ENCODE peak calls at places on chromosome 9, in eight cellular contexts. E, D, K, A, Q, L, O and P are unnamed samples.

GRCh38 chr9:113998529-113999255 is 79.4 kb downstream of the AMBP start:
- DNase-seq in D (no peak), Q (peak), A (peak), O (no peak), E (no peak), L (peak), K (peak), P (no peak)

GRCh38 chr9:38708759-38709158 is 11.2 kb downstream of the FAM240B start:
- DNase-seq in K (no peak), L (no peak), Q (peak), A (no peak), D (no peak), O (peak), E (no peak), P (no peak)

GRCh38 chr9:116860509-116861120 is 173.5 kb downstream of the TRIM32 start:
- DNase-seq in D (no peak), A (peak), L (peak), O (peak), E (peak), K (peak), Q (peak), P (peak)

GRCh38 chr9:19155106-19155999 is 28.1 kb upstream of the PLIN2 start:
- DNase-seq in E (no peak), K (no peak), L (no peak), Q (no peak), A (peak), O (no peak), D (no peak), P (no peak)

GRCh38 chr9:132192728-132193127 is 30.9 kb downstream of the NTNG2 start:
- DNase-seq in O (no peak), K (no peak), Q (no peak), E (no peak), D (no peak), L (no peak), A (no peak), P (no peak)

GRCh38 chr9:126985870-126986498 is 71.4 kb downstream of the RALGPS1 start:
- DNase-seq in O (peak), E (peak), K (peak), D (peak), L (no peak), A (peak), Q (peak), P (peak)

GRCh38 chr9:109956811-109957440 is 176.9 kb downstream of the PALM2AKAP2 start:
- DNase-seq in L (no peak), Q (no peak), A (no peak), E (no peak), K (peak), D (no peak), O (no peak), P (no peak)

GRCh38 chr9:109232449-109232848 is 65.4 kb upstream of the FRRS1L start:
- DNase-seq in Q (peak), L (no peak), K (peak), O (peak), A (no peak), E (no peak), D (no peak), P (no peak)